ENCODE peak calls at places on chromosomes 16 and 17, in five cellular contexts. One of them, this sample, is unnamed.

GRCh38 chr16:24986512-24987303 is 28.5 kb downstream of the ARHGAP17 start:
- DNase-seq in tibial artery: no peak
- DNase-seq in prostate gland: no peak
- DNase-seq in adrenal gland: peak
- DNase-seq in neural progenitor cell: no peak
- DNase-seq in this sample: peak

GRCh38 chr17:34556384-34556783 is 23.0 kb upstream of the TMEM132E start:
- DNase-seq in prostate gland: no peak
- DNase-seq in adrenal gland: no peak
- DNase-seq in neural progenitor cell: peak
- DNase-seq in tibial artery: no peak
- DNase-seq in this sample: no peak

GRCh38 chr16:3739636-3740035 is 22.3 kb upstream of the TRAP1 start:
- DNase-seq in adrenal gland: no peak
- DNase-seq in neural progenitor cell: no peak
- DNase-seq in tibial artery: peak
- DNase-seq in prostate gland: no peak
- DNase-seq in this sample: no peak

GRCh38 chr16:88770459-88771293 is 14.3 kb downstream of the PIEZO1 start:
- DNase-seq in tibial artery: no peak
- DNase-seq in neural progenitor cell: peak
- DNase-seq in prostate gland: peak
- DNase-seq in adrenal gland: peak
- DNase-seq in this sample: peak

GRCh38 chr17:80931421-80932265 is 60.0 kb upstream of the CHMP6 start:
- DNase-seq in tibial artery: peak
- DNase-seq in prostate gland: no peak
- DNase-seq in neural progenitor cell: peak
- DNase-seq in adrenal gland: no peak
- DNase-seq in this sample: no peak

GRCh38 chr17:72651988-72652387 is 440.5 kb downstream of the SLC39A11 start:
- DNase-seq in neural progenitor cell: no peak
- DNase-seq in prostate gland: no peak
- DNase-seq in tibial artery: no peak
- DNase-seq in adrenal gland: no peak
- DNase-seq in this sample: no peak

GRCh38 chr17:45251931-45252330 is 10.0 kb downstream of the SPATA32 start:
- DNase-seq in adrenal gland: no peak
- DNase-seq in neural progenitor cell: no peak
- DNase-seq in prostate gland: no peak
- DNase-seq in tibial artery: no peak
- DNase-seq in this sample: no peak

GRCh38 chr16:88732172-88732960 is 26.1 kb downstream of the CTU2 start:
- DNase-seq in prostate gland: no peak
- DNase-seq in adrenal gland: no peak
- DNase-seq in tibial artery: no peak
- DNase-seq in neural progenitor cell: no peak
- DNase-seq in this sample: no peak

GRCh38 chr16:13906426-13907089 is 13.4 kb upstream of the ERCC4 start:
- DNase-seq in adrenal gland: no peak
- DNase-seq in tibial artery: no peak
- DNase-seq in neural progenitor cell: no peak
- DNase-seq in prostate gland: no peak
- DNase-seq in this sample: no peak

GRCh38 chr16:19804538-19805323 is 79.9 kb downstream of the GPRC5B start:
- DNase-seq in tibial artery: peak
- DNase-seq in prostate gland: peak
- DNase-seq in adrenal gland: peak
- DNase-seq in neural progenitor cell: peak
- DNase-seq in this sample: peak

GRCh38 chr16:8874388-8874787 is 5.6 kb upstream of the CARHSP1 start:
- DNase-seq in adrenal gland: no peak
- DNase-seq in tibial artery: no peak
- DNase-seq in neural progenitor cell: no peak
- DNase-seq in prostate gland: no peak
- DNase-seq in this sample: no peak

GRCh38 chr16:53022374-53022773 is 30.3 kb downstream of the CHD9NB start:
- DNase-seq in neural progenitor cell: peak
- DNase-seq in adrenal gland: peak
- DNase-seq in tibial artery: no peak
- DNase-seq in prostate gland: peak
- DNase-seq in this sample: no peak

GRCh38 chr16:74296120-74296464 is 522 bp upstream of the PSMD7 start:
- DNase-seq in neural progenitor cell: no peak
- DNase-seq in prostate gland: no peak
- DNase-seq in tibial artery: no peak
- DNase-seq in adrenal gland: no peak
- DNase-seq in this sample: no peak

GRCh38 chr16:56237451-56237930 is 46.2 kb downstream of the GNAO1 start:
- DNase-seq in tibial artery: peak
- DNase-seq in neural progenitor cell: no peak
- DNase-seq in prostate gland: no peak
- DNase-seq in adrenal gland: no peak
- DNase-seq in this sample: no peak

GRCh38 chr17:77827461-77827968 is 131.0 kb upstream of the TNRC6C start:
- DNase-seq in neural progenitor cell: no peak
- DNase-seq in prostate gland: no peak
- DNase-seq in adrenal gland: no peak
- DNase-seq in tibial artery: peak
- DNase-seq in this sample: no peak

GRCh38 chr16:1333149-1333812 is at the start of gene BAIAP3:
- DNase-seq in adrenal gland: no peak
- DNase-seq in neural progenitor cell: peak
- DNase-seq in tibial artery: no peak
- DNase-seq in prostate gland: peak
- DNase-seq in this sample: peak

GRCh38 chr17:27996157-27997043 is 46.1 kb upstream of the NLK start:
- DNase-seq in tibial artery: no peak
- DNase-seq in prostate gland: no peak
- DNase-seq in adrenal gland: no peak
- DNase-seq in neural progenitor cell: no peak
- DNase-seq in this sample: no peak

GRCh38 chr17:55303008-55303493 is 38.3 kb downstream of the HLF start:
- DNase-seq in neural progenitor cell: no peak
- DNase-seq in prostate gland: no peak
- DNase-seq in adrenal gland: no peak
- DNase-seq in tibial artery: no peak
- DNase-seq in this sample: no peak

GRCh38 chr16:31274831-31275816 is 15.3 kb downstream of the ITGAM start:
- DNase-seq in adrenal gland: no peak
- DNase-seq in prostate gland: no peak
- DNase-seq in neural progenitor cell: no peak
- DNase-seq in tibial artery: no peak
- DNase-seq in this sample: no peak

GRCh38 chr16:54281535-54282201 is 4.9 kb downstream of the IRX3 start:
- DNase-seq in prostate gland: no peak
- DNase-seq in adrenal gland: no peak
- DNase-seq in neural progenitor cell: peak
- DNase-seq in tibial artery: peak
- DNase-seq in this sample: no peak

GRCh38 chr16:3058173-3059030 is 7.0 kb upstream of the IL32 start:
- DNase-seq in neural progenitor cell: peak
- DNase-seq in adrenal gland: peak
- DNase-seq in tibial artery: no peak
- DNase-seq in prostate gland: peak
- DNase-seq in this sample: peak

GRCh38 chr17:81550830-81551457 is 1.2 kb downstream of the FAAP100 start:
- DNase-seq in adrenal gland: no peak
- DNase-seq in prostate gland: no peak
- DNase-seq in neural progenitor cell: no peak
- DNase-seq in tibial artery: peak
- DNase-seq in this sample: no peak

GRCh38 chr16:8173111-8173644 is 417.1 kb downstream of the TMEM114 start:
- DNase-seq in prostate gland: peak
- DNase-seq in neural progenitor cell: peak
- DNase-seq in tibial artery: no peak
- DNase-seq in adrenal gland: peak
- DNase-seq in this sample: peak

GRCh38 chr17:703081-703875 is 11.4 kb downstream of the VPS53 start:
- DNase-seq in prostate gland: no peak
- DNase-seq in neural progenitor cell: no peak
- DNase-seq in tibial artery: no peak
- DNase-seq in adrenal gland: peak
- DNase-seq in this sample: no peak
- H3K27ac ChIP-seq in prostate gland: no peak
- H3K27ac ChIP-seq in neural progenitor cell: no peak
- H3K27ac ChIP-seq in tibial artery: no peak
- H3K27ac ChIP-seq in adrenal gland: no peak
- H3K27ac ChIP-seq in this sample: no peak

GRCh38 chr16:83913234-83913633 is 14.3 kb downstream of the MLYCD start:
- DNase-seq in tibial artery: no peak
- DNase-seq in adrenal gland: no peak
- DNase-seq in neural progenitor cell: peak
- DNase-seq in prostate gland: no peak
- DNase-seq in this sample: peak
- H3K27ac ChIP-seq in tibial artery: no peak
- H3K27ac ChIP-seq in adrenal gland: no peak
- H3K27ac ChIP-seq in neural progenitor cell: peak
- H3K27ac ChIP-seq in prostate gland: no peak
- H3K27ac ChIP-seq in this sample: peak

GRCh38 chr16:67685388-67686112 is 18.9 kb downstream of the C16orf86 start:
- DNase-seq in tibial artery: no peak
- DNase-seq in adrenal gland: no peak
- DNase-seq in neural progenitor cell: no peak
- DNase-seq in prostate gland: no peak
- DNase-seq in this sample: no peak
- H3K27ac ChIP-seq in tibial artery: no peak
- H3K27ac ChIP-seq in adrenal gland: no peak
- H3K27ac ChIP-seq in neural progenitor cell: no peak
- H3K27ac ChIP-seq in prostate gland: peak
- H3K27ac ChIP-seq in this sample: peak

DNA sequence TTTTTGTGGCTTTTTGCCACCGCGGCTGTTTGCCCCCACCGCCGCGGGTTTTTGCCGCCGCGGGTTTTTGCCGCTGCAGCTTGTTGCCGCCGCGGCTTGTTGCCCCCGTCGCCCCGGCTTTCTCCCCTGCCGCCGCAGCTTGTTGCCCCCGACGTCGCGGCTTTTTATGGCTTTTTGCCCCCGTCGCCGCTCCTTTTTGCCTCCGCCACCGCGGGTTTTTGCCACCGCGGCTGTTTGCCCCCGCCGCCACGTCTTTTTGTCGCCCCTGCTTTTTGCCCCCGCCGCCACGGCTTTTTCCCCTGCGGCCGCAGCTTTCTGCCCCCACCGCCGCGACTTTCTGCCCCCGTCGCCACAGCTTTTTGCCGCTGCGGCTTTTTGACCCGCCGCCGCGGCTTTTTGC is 149.5 kb downstream of the KCNJ18 start:
- DNase-seq in neural progenitor cell: no peak
- DNase-seq in adrenal gland: no peak
- DNase-seq in prostate gland: no peak
- DNase-seq in tibial artery: no peak
- DNase-seq in this sample: no peak
- H3K27ac ChIP-seq in neural progenitor cell: no peak
- H3K27ac ChIP-seq in adrenal gland: no peak
- H3K27ac ChIP-seq in prostate gland: no peak
- H3K27ac ChIP-seq in tibial artery: no peak
- H3K27ac ChIP-seq in this sample: no peak

DNA sequence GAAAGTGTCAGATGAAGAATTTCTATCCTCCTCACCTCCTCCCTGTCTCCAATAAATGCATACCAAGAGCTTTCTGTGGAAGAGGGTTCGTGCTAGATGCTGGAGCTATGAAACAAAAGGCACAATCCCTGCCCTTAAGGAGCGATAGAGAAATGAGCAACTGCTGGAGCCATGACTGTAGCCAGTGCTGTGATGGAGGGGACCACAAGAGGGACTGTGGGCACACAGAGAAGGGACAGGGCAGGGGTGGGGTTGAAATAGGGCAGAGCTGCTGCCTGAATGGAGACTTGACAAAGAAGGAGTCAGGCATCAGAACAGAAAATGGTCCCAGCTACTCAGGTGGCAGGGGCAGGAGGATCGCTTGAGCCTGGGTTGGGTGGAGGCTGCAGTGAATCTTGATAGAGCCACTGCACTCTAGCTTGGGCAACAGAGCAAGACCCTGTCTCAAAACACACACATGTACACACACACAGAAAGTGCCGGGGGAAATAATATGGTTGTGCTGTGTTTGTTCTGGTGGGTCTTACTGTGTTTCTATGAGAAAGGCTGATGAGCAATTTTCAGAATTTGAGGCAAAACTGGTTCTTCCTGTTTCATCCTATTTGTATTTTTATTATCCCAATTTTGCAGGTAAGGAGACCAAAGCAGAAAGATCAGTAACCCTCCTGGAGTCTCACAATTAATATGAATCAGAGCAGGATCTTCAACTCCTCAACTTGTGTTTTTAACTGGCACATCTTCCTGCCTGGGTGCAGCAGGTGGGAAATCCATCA is 16.5 kb downstream of the TMEM98 start:
- DNase-seq in tibial artery: no peak
- DNase-seq in adrenal gland: no peak
- DNase-seq in prostate gland: no peak
- DNase-seq in neural progenitor cell: no peak
- DNase-seq in this sample: no peak
- H3K27ac ChIP-seq in tibial artery: no peak
- H3K27ac ChIP-seq in adrenal gland: no peak
- H3K27ac ChIP-seq in prostate gland: no peak
- H3K27ac ChIP-seq in neural progenitor cell: no peak
- H3K27ac ChIP-seq in this sample: no peak

This sample was measured in left ventricle myocardium inferior.